ENCODE peak calls at places on chromosome 2, in nine cellular contexts. F is AG10803; R is heart right ventricle; U is endothelial cell; C is choroid plexus epithelial cell; L is erythroblast; S is Kasumi-1; T is CD8-positive, alpha-beta T cell; P is AG08396. K is an unnamed sample.

GRCh38 chr2:162006326-162006725 is 67.7 kb downstream of the DPP4 start:
- DNase-seq in S (no peak), T (no peak), U (no peak), R (no peak), P (no peak), L (no peak), F (peak), C (no peak), K (no peak)

GRCh38 chr2:109562421-109562820 is 51.3 kb downstream of the SEPTIN10 start:
- DNase-seq in F (no peak), U (no peak), L (no peak), P (no peak), T (no peak), S (no peak), R (no peak), C (no peak), K (no peak)

GRCh38 chr2:64699712-64700111 is 46.0 kb upstream of the SERTAD2 start:
- DNase-seq in R (no peak), C (no peak), L (peak), P (no peak), T (no peak), S (no peak), F (no peak), U (no peak), K (no peak)

GRCh38 chr2:9110893-9111569 is 95.6 kb upstream of the ASAP2 start:
- DNase-seq in T (no peak), P (no peak), U (peak), S (no peak), R (no peak), C (peak), F (no peak), L (peak), K (no peak)

GRCh38 chr2:200177971-200178911 is 128.3 kb upstream of the SPATS2L start:
- DNase-seq in S (no peak), T (no peak), C (peak), P (no peak), R (peak), L (no peak), F (peak), U (no peak), K (no peak)

GRCh38 chr2:220687231-220687843 is 884.8 kb downstream of the EPHA4 start:
- DNase-seq in F (peak), R (peak), U (peak), P (peak), T (peak), L (peak), C (peak), S (peak), K (peak)

GRCh38 chr2:209383212-209383611 is 40.6 kb upstream of the MAP2 start:
- DNase-seq in R (no peak), C (peak), U (no peak), F (peak), T (no peak), P (peak), L (no peak), S (no peak), K (no peak)

GRCh38 chr2:203876328-203876727 is 8.8 kb downstream of the CTLA4 start:
- DNase-seq in L (no peak), T (no peak), S (no peak), P (no peak), U (no peak), R (no peak), F (no peak), C (no peak), K (no peak)

GRCh38 chr2:70626254-70626990 is 72.8 kb upstream of the TGFA start:
- DNase-seq in C (no peak), L (no peak), F (no peak), R (no peak), T (no peak), P (no peak), U (no peak), S (no peak), K (no peak)

GRCh38 chr2:177998006-177998405 is 74.6 kb downstream of the PDE11A start:
- DNase-seq in C (peak), S (no peak), T (no peak), R (no peak), P (peak), U (no peak), F (peak), L (no peak), K (no peak)

GRCh38 chr2:219446101-219446504 is 11.5 kb downstream of the SPEG start:
- DNase-seq in U (peak), L (no peak), P (peak), C (peak), F (peak), S (no peak), R (no peak), T (no peak), K (peak)

GRCh38 chr2:24981742-24982141 is 10.0 kb upstream of the DNAJC27 start:
- DNase-seq in R (no peak), T (no peak), F (peak), L (no peak), C (no peak), U (no peak), P (no peak), S (no peak), K (no peak)